ENCODE peak calls at places on chromosome 12, in seven cellular contexts. One of them, this sample, is unnamed.
A peak's percentile ranks its signal among the peaks of the same experiment; 100 is the strongest.

GRCh38 chr12:8648598-8649205 is 13.9 kb downstream of the MFAP5 start:
- DNase-seq in stomach: no peak
- DNase-seq in heart left ventricle: no peak
- DNase-seq in endothelial cell of umbilical vein: no peak
- DNase-seq in Peyer's patch: peak; percentile 57
- DNase-seq in uterus: no peak
- DNase-seq in IMR-90: no peak
- DNase-seq in this sample: no peak

GRCh38 chr12:131642101-131642540 is 68.8 kb upstream of the SFSWAP start:
- DNase-seq in Peyer's patch: no peak
- DNase-seq in uterus: no peak
- DNase-seq in IMR-90: no peak
- DNase-seq in stomach: no peak
- DNase-seq in heart left ventricle: no peak
- DNase-seq in endothelial cell of umbilical vein: peak; percentile 0
- DNase-seq in this sample: no peak

GRCh38 chr12:1357171-1357570 is 237.2 kb downstream of the FBXL14 start:
- DNase-seq in heart left ventricle: no peak
- DNase-seq in endothelial cell of umbilical vein: no peak
- DNase-seq in uterus: no peak
- DNase-seq in stomach: no peak
- DNase-seq in IMR-90: peak; percentile 60
- DNase-seq in Peyer's patch: no peak
- DNase-seq in this sample: no peak

GRCh38 chr12:105723534-105723933 is 393.0 kb downstream of the C12orf75 start:
- DNase-seq in IMR-90: no peak
- DNase-seq in endothelial cell of umbilical vein: no peak
- DNase-seq in heart left ventricle: no peak
- DNase-seq in stomach: no peak
- DNase-seq in Peyer's patch: no peak
- DNase-seq in uterus: no peak
- DNase-seq in this sample: no peak

GRCh38 chr12:53712059-53712643 is 15.1 kb downstream of the CALCOCO1 start:
- DNase-seq in endothelial cell of umbilical vein: no peak
- DNase-seq in heart left ventricle: no peak
- DNase-seq in stomach: no peak
- DNase-seq in IMR-90: no peak
- DNase-seq in uterus: no peak
- DNase-seq in Peyer's patch: no peak
- DNase-seq in this sample: no peak

GRCh38 chr12:109449845-109450532 is 27.1 kb downstream of the KCTD10 start:
- DNase-seq in Peyer's patch: no peak
- DNase-seq in heart left ventricle: no peak
- DNase-seq in IMR-90: no peak
- DNase-seq in stomach: no peak
- DNase-seq in endothelial cell of umbilical vein: no peak
- DNase-seq in uterus: no peak
- DNase-seq in this sample: no peak

GRCh38 chr12:6332459-6332858 is 9.4 kb downstream of the TNFRSF1A start:
- DNase-seq in uterus: no peak
- DNase-seq in IMR-90: peak; percentile 90
- DNase-seq in endothelial cell of umbilical vein: peak; percentile 50
- DNase-seq in heart left ventricle: no peak
- DNase-seq in stomach: no peak
- DNase-seq in Peyer's patch: no peak
- DNase-seq in this sample: no peak

GRCh38 chr12:57575771-57576612 is 15.0 kb upstream of the PIP4K2C start:
- DNase-seq in Peyer's patch: peak; percentile 51
- DNase-seq in uterus: no peak
- DNase-seq in endothelial cell of umbilical vein: no peak
- DNase-seq in heart left ventricle: no peak
- DNase-seq in IMR-90: no peak
- DNase-seq in stomach: no peak
- DNase-seq in this sample: no peak

GRCh38 chr12:122917508-122918227 is 21.7 kb upstream of the VPS37B start:
- DNase-seq in IMR-90: peak; percentile 73
- DNase-seq in endothelial cell of umbilical vein: no peak
- DNase-seq in heart left ventricle: peak; percentile 61
- DNase-seq in Peyer's patch: peak; percentile 84
- DNase-seq in stomach: peak; percentile 78
- DNase-seq in uterus: no peak
- DNase-seq in this sample: peak; percentile 43

GRCh38 chr12:42039146-42039545 is 105.5 kb downstream of the GXYLT1 start:
- DNase-seq in heart left ventricle: no peak
- DNase-seq in stomach: no peak
- DNase-seq in endothelial cell of umbilical vein: peak; percentile 34
- DNase-seq in uterus: no peak
- DNase-seq in IMR-90: peak; percentile 43
- DNase-seq in Peyer's patch: no peak
- DNase-seq in this sample: no peak

GRCh38 chr12:10747730-10748129 is 24.6 kb upstream of the YBX3 start:
- DNase-seq in endothelial cell of umbilical vein: no peak
- DNase-seq in uterus: no peak
- DNase-seq in IMR-90: no peak
- DNase-seq in heart left ventricle: no peak
- DNase-seq in Peyer's patch: no peak
- DNase-seq in stomach: no peak
- DNase-seq in this sample: no peak

GRCh38 chr12:89247541-89247942 is 104.8 kb downstream of the DUSP6 start:
- DNase-seq in uterus: no peak
- DNase-seq in stomach: no peak
- DNase-seq in Peyer's patch: no peak
- DNase-seq in IMR-90: peak; percentile 19
- DNase-seq in heart left ventricle: no peak
- DNase-seq in endothelial cell of umbilical vein: no peak
- DNase-seq in this sample: no peak

GRCh38 chr12:21340406-21340805 is 5.7 kb upstream of the SLCO1A2 start:
- DNase-seq in heart left ventricle: no peak
- DNase-seq in uterus: no peak
- DNase-seq in endothelial cell of umbilical vein: no peak
- DNase-seq in Peyer's patch: no peak
- DNase-seq in stomach: no peak
- DNase-seq in IMR-90: no peak
- DNase-seq in this sample: no peak

GRCh38 chr12:63915105-63915830 is 70.8 kb downstream of the SRGAP1 start:
- DNase-seq in heart left ventricle: no peak
- DNase-seq in endothelial cell of umbilical vein: peak; percentile 63
- DNase-seq in Peyer's patch: no peak
- DNase-seq in uterus: no peak
- DNase-seq in stomach: no peak
- DNase-seq in IMR-90: peak; percentile 71
- DNase-seq in this sample: no peak

GRCh38 chr12:56634242-56634836 is 4.2 kb upstream of the BAZ2A start:
- DNase-seq in uterus: peak; percentile 41
- DNase-seq in Peyer's patch: peak; percentile 71
- DNase-seq in IMR-90: no peak
- DNase-seq in heart left ventricle: peak; percentile 54
- DNase-seq in endothelial cell of umbilical vein: peak; percentile 23
- DNase-seq in stomach: peak; percentile 77
- DNase-seq in this sample: peak; percentile 34

DNA sequence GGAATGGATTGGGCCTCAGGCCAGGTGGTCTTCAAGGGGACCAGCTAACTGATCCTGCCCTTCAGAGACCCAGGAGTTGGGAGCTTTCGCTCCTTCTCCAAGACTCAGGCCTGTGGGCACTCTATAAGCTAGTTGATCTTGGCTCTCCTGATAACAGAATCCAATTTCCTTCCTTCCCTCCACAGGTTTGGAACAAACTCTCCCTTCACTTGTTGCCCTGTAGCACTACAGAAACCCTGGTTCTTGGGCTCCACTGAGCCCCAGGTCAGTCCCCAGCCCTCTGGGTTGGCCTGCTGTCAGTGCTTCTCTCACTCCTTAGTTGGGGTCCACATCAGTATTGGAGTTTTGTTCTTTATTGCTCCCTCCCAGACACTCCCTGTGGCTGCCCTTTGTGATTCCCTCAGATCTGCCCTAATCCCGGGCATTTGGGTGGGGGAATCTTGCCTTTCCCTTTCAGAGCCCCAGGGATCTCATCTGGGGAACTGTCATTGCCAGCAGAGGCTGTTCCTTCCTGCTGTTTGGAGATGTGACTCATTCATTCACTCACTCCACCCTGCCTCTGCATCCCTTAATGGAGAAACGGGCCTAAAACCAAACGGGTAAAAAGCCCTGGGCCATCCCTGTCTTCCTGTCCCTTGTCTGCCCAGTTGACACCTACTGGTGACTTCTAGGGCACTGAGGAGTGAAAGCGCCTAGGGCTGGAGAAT is 4.4 kb upstream of the GPD1 start:
- DNase-seq in heart left ventricle: no peak
- DNase-seq in endothelial cell of umbilical vein: no peak
- DNase-seq in uterus: no peak
- DNase-seq in stomach: no peak
- DNase-seq in Peyer's patch: no peak
- DNase-seq in IMR-90: peak; percentile 42
- DNase-seq in this sample: no peak
- H3K36me3 ChIP-seq in heart left ventricle: peaks cover 25% of the 10 kb centered on the region
- H3K36me3 ChIP-seq in endothelial cell of umbilical vein: peaks cover 24% of the 10 kb centered on the region
- H3K36me3 ChIP-seq in uterus: no peaks in the 10 kb centered on the region
- H3K36me3 ChIP-seq in stomach: peaks cover 53% of the 10 kb centered on the region
- H3K36me3 ChIP-seq in Peyer's patch: peaks cover 60% of the 10 kb centered on the region
- H3K36me3 ChIP-seq in IMR-90: peaks cover 54% of the 10 kb centered on the region
- H3K36me3 ChIP-seq in this sample: peaks cover 3% of the 10 kb centered on the region

DNA sequence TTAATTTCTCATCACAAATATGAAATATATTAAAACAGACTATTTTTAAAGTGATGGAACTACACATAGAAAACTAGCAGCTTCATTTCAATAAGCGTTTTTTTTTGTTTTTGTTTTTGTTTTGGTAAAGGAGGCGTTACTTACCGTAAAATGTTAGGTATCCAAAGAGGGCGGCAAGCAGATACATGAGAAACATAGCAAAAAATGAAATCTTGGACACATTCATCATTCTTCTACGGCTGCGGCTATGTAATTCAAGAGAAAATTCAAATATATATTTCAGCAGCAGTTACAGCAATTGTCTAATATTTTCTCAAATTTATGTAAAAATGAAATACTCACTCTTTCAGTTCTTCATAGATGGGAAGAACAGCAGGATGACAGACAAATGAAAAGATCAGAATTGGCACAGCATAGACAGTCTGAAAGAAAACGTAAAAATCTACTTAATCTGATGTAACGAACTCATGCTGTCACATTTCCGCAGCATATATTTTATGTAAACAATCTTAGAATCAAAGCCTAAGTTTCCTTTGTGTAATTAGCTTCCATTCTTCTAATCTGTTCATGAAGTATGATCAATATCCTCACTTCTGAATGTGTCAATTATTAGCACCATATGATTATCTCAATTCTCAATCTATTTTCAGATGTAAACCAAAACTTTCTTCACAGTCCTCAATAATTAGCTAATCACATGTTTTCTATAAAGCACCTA is 8.8 kb downstream of the SLC38A2 start:
- DNase-seq in stomach: no peak
- DNase-seq in uterus: no peak
- DNase-seq in heart left ventricle: no peak
- DNase-seq in Peyer's patch: no peak
- DNase-seq in endothelial cell of umbilical vein: no peak
- DNase-seq in IMR-90: no peak
- DNase-seq in this sample: no peak
- TF ChIP-seq POLR2A in stomach: no peak
- TF ChIP-seq POLR2A in uterus: no peak
- TF ChIP-seq POLR2A in heart left ventricle: no peak
- TF ChIP-seq POLR2A in Peyer's patch: no peak
- TF ChIP-seq POLR2A in endothelial cell of umbilical vein: no peak
- TF ChIP-seq POLR2A in IMR-90: peak; percentile 54
- TF ChIP-seq POLR2A in this sample: no peak

DNA sequence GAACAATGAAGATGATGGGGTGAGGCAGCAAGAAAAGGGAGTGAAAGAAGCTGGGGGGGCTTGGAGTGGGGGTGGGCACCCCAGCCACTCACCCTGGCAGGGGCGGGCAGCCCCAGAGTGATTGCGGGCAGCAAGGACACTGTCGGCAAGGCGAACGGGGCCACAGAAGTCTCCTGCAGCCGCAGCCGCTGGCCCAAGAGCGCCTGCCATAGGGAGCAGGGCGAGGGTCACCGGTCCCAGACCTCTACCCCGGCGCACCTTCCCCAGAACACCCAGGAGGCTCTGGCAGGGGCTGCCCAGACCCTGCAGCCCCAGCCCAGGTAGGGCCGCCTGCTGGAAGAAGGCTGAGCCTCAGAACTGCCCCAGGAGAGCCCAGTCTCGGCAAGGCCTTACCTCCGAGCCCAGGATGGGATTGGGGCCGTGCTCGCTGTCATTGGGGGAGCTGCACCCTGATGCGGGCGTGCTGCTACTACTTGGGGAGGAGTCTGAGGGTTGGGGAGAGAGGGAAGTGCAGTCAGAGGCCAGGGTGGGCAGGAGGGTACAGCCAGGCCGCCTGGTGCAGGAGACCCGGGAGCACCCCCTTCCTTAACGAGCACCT is 22.9 kb downstream of the SLC48A1 start:
- DNase-seq in heart left ventricle: no peak
- DNase-seq in IMR-90: no peak
- DNase-seq in Peyer's patch: no peak
- DNase-seq in endothelial cell of umbilical vein: no peak
- DNase-seq in uterus: no peak
- DNase-seq in stomach: no peak
- DNase-seq in this sample: no peak
- H3K36me3 ChIP-seq in heart left ventricle: peaks cover 26% of the 10 kb centered on the region
- H3K36me3 ChIP-seq in IMR-90: peaks cover 68% of the 10 kb centered on the region
- H3K36me3 ChIP-seq in Peyer's patch: peaks cover 64% of the 10 kb centered on the region
- H3K36me3 ChIP-seq in endothelial cell of umbilical vein: peaks cover 29% of the 10 kb centered on the region
- H3K36me3 ChIP-seq in uterus: no peaks in the 10 kb centered on the region
- H3K36me3 ChIP-seq in stomach: peaks cover 67% of the 10 kb centered on the region
- H3K36me3 ChIP-seq in this sample: no peaks in the 10 kb centered on the region

DNA sequence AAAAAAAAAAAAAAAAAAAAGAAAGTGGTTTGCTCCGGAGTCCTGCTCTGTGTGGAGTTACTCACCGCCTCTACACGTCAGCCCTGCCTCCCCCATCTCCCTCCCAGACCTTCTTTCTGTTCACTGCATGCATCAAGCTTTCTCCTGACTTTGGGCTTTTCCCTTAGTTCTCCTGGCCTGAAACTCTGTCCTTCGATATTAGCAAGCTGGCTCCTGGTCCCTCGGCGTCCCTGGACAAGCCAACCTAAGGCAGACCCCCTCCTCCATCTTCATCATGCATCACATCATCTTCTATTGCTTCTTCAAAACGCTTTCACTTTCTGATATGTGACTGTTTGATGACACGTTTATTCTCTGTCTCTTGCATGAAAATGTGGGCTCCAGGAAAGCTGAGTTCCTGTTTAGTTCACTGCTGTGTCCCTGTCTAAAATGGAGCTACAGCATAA is 40.6 kb downstream of the SLC15A4 start:
- DNase-seq in Peyer's patch: no peak
- DNase-seq in stomach: no peak
- DNase-seq in uterus: peak; percentile 44
- DNase-seq in IMR-90: peak; percentile 41
- DNase-seq in endothelial cell of umbilical vein: no peak
- DNase-seq in heart left ventricle: no peak
- DNase-seq in this sample: no peak
- TF ChIP-seq POLR2A in Peyer's patch: no peak
- TF ChIP-seq POLR2A in stomach: no peak
- TF ChIP-seq POLR2A in uterus: no peak
- TF ChIP-seq POLR2A in IMR-90: no peak
- TF ChIP-seq POLR2A in endothelial cell of umbilical vein: no peak
- TF ChIP-seq POLR2A in heart left ventricle: no peak
- TF ChIP-seq POLR2A in this sample: no peak

This sample was measured in gastrocnemius medialis.